ENCODE peak calls at places on chromosomes 13 and 19, in nine cellular contexts. O is HL-60, Y is HCT116, C is A549, F is Panc1, U is GM23338, S is K562, X is SK-N-SH, D is GM12878. Q is an unnamed sample.

GRCh38 chr13:50053844-50054243 is 38.6 kb downstream of the KCNRG start:
- DNase-seq in F (no peak), U (no peak), C (no peak), Y (no peak), S (no peak), X (no peak), O (no peak), D (no peak), Q (no peak)

GRCh38 chr19:33193864-33194362 is at the start of gene LRP3:
- DNase-seq in F (no peak), C (peak), X (peak), S (peak), O (no peak), U (peak), D (no peak), Y (no peak), Q (no peak)

GRCh38 chr19:15463865-15464371 is 426 bp downstream of the RASAL3 start:
- DNase-seq in X (no peak), O (peak), U (peak), D (no peak), C (no peak), Y (no peak), F (no peak), S (no peak), Q (no peak)

GRCh38 chr19:41927810-41928192 is 448 bp downstream of the ERFL start:
- DNase-seq in U (peak), D (no peak), O (no peak), S (peak), Y (no peak), C (no peak), F (no peak), X (peak), Q (no peak)

GRCh38 chr13:33717775-33718174 is 100.2 kb upstream of the RFC3 start:
- DNase-seq in C (no peak), F (no peak), S (no peak), D (no peak), Y (no peak), O (no peak), X (no peak), U (no peak), Q (no peak)

GRCh38 chr13:111640476-111640875 is 320.0 kb downstream of the TEX29 start:
- DNase-seq in O (no peak), S (no peak), D (no peak), Y (no peak), C (no peak), U (no peak), F (no peak), X (no peak), Q (no peak)

GRCh38 chr19:6402834-6403608 is 10.1 kb upstream of the GTF2F1 start:
- DNase-seq in S (peak), D (no peak), X (no peak), C (no peak), F (no peak), Y (no peak), U (peak), O (no peak), Q (peak)

GRCh38 chr19:16442386-16443276 is 29.1 kb downstream of the EPS15L1 start:
- DNase-seq in X (no peak), D (no peak), S (peak), F (no peak), C (no peak), U (no peak), Y (no peak), O (no peak), Q (no peak)

GRCh38 chr19:41540041-41540695 is 35.8 kb upstream of the CEACAM21 start:
- DNase-seq in O (no peak), F (no peak), D (no peak), U (no peak), Y (no peak), S (no peak), C (no peak), X (no peak), Q (no peak)

GRCh38 chr13:26785845-26786630 is 25.5 kb upstream of the GPR12 start:
- DNase-seq in D (no peak), S (no peak), U (peak), C (no peak), O (no peak), Y (no peak), F (no peak), X (no peak), Q (no peak)

GRCh38 chr13:42656136-42656535 is 82.2 kb downstream of the TNFSF11 start:
- DNase-seq in S (no peak), U (peak), D (no peak), Y (no peak), F (no peak), X (no peak), O (no peak), C (no peak), Q (no peak)

GRCh38 chr13:108780706-108781105 is 151.3 kb downstream of the MYO16 start:
- DNase-seq in D (no peak), O (no peak), S (no peak), Y (no peak), C (no peak), U (no peak), F (no peak), X (no peak), Q (no peak)

GRCh38 chr19:40721936-40722661 is 5.2 kb downstream of the ITPKC start:
- DNase-seq in S (no peak), F (no peak), O (no peak), D (no peak), X (no peak), C (no peak), Y (no peak), U (no peak), Q (no peak)

GRCh38 chr13:25625361-25625760 is 253.6 kb downstream of the ATP8A2 start:
- DNase-seq in S (no peak), X (no peak), F (no peak), Y (no peak), O (no peak), D (no peak), C (no peak), U (no peak), Q (no peak)

GRCh38 chr19:40433391-40434216 is 7.8 kb upstream of the SERTAD1 start:
- DNase-seq in C (peak), F (no peak), X (peak), D (no peak), O (peak), Y (no peak), U (peak), S (peak), Q (peak)

GRCh38 chr19:11105014-11105636 is 15.9 kb downstream of the LDLR start:
- DNase-seq in Y (no peak), S (no peak), U (no peak), F (no peak), C (no peak), D (no peak), X (no peak), O (no peak), Q (no peak)

GRCh38 chr13:99087954-99088491 is 110.2 kb upstream of the DOCK9 start:
- DNase-seq in Y (no peak), X (peak), D (no peak), C (no peak), S (no peak), U (peak), O (no peak), F (no peak), Q (no peak)

GRCh38 chr19:44908836-44909201 is 3.2 kb downstream of the APOE start:
- DNase-seq in C (no peak), U (no peak), D (no peak), O (no peak), X (peak), Y (no peak), F (no peak), S (no peak), Q (no peak)

GRCh38 chr13:74316531-74316930 is 182.3 kb upstream of the KLF12 start:
- DNase-seq in S (no peak), X (no peak), F (no peak), D (no peak), U (no peak), O (no peak), C (no peak), Y (no peak), Q (no peak)

GRCh38 chr13:99992376-99992775 is 10.8 kb downstream of the ZIC2 start:
- DNase-seq in C (no peak), S (no peak), Y (no peak), D (no peak), O (no peak), F (no peak), X (no peak), U (no peak), Q (no peak)

GRCh38 chr19:12784871-12785430 is 6.3 kb upstream of the JUNB start:
- DNase-seq in U (no peak), Y (no peak), O (no peak), F (no peak), C (peak), X (peak), S (no peak), D (no peak), Q (no peak)

GRCh38 chr19:42140125-42140754 is 8.0 kb upstream of the POU2F2 start:
- DNase-seq in Y (no peak), X (no peak), S (peak), U (peak), C (peak), D (no peak), F (no peak), O (peak), Q (peak)

GRCh38 chr19:5448374-5448773 is 6.8 kb upstream of the ZNRF4 start:
- DNase-seq in U (no peak), X (no peak), F (no peak), S (no peak), D (no peak), Y (no peak), C (no peak), O (no peak), Q (no peak)

GRCh38 chr13:96141032-96141431 is 51.1 kb downstream of the HS6ST3 start:
- DNase-seq in O (no peak), F (peak), D (no peak), Y (no peak), C (peak), U (peak), X (no peak), S (no peak), Q (peak)

GRCh38 chr19:33868821-33869412 is 72.2 kb downstream of the KCTD15 start:
- DNase-seq in X (peak), O (no peak), C (no peak), D (no peak), Y (no peak), U (peak), S (no peak), F (no peak), Q (no peak)

GRCh38 chr13:76723551-76724232 is 162.5 kb downstream of the KCTD12 start:
- DNase-seq in O (peak), F (no peak), U (peak), Y (no peak), S (no peak), X (no peak), C (no peak), D (no peak), Q (no peak)

GRCh38 chr19:15563325-15563794 is 51.7 kb upstream of the CYP4F8 start:
- DNase-seq in F (no peak), S (peak), Y (no peak), D (no peak), U (no peak), O (no peak), X (peak), C (no peak), Q (peak)

GRCh38 chr13:114111577-114111976 is 20.8 kb downstream of the RASA3 start:
- DNase-seq in O (no peak), C (no peak), S (no peak), Y (no peak), X (no peak), U (no peak), F (no peak), D (no peak), Q (no peak)

GRCh38 chr13:101144808-101145419 is 271.4 kb downstream of the NALCN start:
- DNase-seq in C (peak), F (no peak), Y (peak), D (peak), S (peak), X (peak), O (peak), U (peak), Q (peak)

GRCh38 chr13:99374994-99375805 is 68.0 kb upstream of the GPR183 start:
- DNase-seq in D (no peak), C (no peak), Y (no peak), X (no peak), U (no peak), O (no peak), S (no peak), F (no peak), Q (no peak)

GRCh38 chr13:26601669-26602068 is 44.2 kb downstream of the WASF3 start:
- DNase-seq in D (peak), S (no peak), X (peak), U (no peak), C (no peak), Y (no peak), F (no peak), O (peak), Q (no peak)

GRCh38 chr13:60509601-60510386 is 112.8 kb downstream of the TDRD3 start:
- DNase-seq in U (no peak), O (no peak), C (no peak), F (no peak), D (no peak), Y (no peak), S (no peak), X (no peak), Q (no peak)

DNA sequence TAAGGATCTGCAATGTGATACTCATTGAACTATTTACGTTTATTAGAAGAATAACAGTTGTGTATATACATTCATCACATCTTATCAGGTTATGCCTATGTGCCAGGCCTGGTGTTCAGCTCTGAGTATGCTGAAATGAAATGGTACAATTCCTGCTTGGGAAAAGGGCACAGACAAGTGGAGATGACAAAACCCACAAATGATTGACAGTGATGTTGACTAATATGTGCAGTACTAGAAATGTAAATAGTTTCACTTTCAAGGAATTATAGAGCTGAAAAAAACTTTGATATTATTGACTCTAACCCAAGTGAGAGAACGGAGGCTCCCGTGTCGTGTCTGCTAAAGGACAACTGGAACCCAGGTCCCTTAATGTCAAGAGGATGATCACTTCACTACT is 386.8 kb upstream of the DACH1 start:
- DNase-seq in Y (no peak), S (no peak), F (no peak), C (no peak), X (no peak), O (no peak), D (no peak), U (no peak), Q (no peak)
- TF ChIP-seq REST in Y (no peak), S (no peak), F (no peak), C (no peak), X (no peak), O (no peak), D (no peak), U (no peak), Q (no peak)

GRCh38 chr13:110559429-110559943 is 2.0 kb downstream of the RAB20 start:
- DNase-seq in S (no peak), U (no peak), C (no peak), X (no peak), D (no peak), O (no peak), Y (no peak), F (no peak), Q (no peak)
- TF ChIP-seq REST in S (no peak), U (no peak), C (no peak), X (no peak), D (no peak), O (no peak), Y (no peak), F (peak), Q (no peak)

GRCh38 chr13:36417328-36417727 is 15.0 kb upstream of the CCNA1 start:
- DNase-seq in U (no peak), F (no peak), C (no peak), S (no peak), X (no peak), D (no peak), O (no peak), Y (no peak), Q (no peak)

GRCh38 chr13:36418022-36418805 is 14.1 kb upstream of the CCNA1 start:
- DNase-seq in D (peak), Y (no peak), U (peak), C (no peak), O (peak), S (no peak), F (no peak), X (no peak), Q (no peak)

GRCh38 chr13:36414461-36414860 is 17.8 kb upstream of the CCNA1 start:
- DNase-seq in C (no peak), D (no peak), F (no peak), S (no peak), Y (no peak), O (no peak), X (no peak), U (no peak), Q (no peak)

GRCh38 chr13:36412736-36413135 is 19.6 kb upstream of the CCNA1 start:
- DNase-seq in Y (no peak), F (no peak), U (no peak), O (no peak), D (no peak), S (no peak), X (no peak), C (no peak), Q (no peak)

GRCh38 chr13:36413161-36413560 is 19.1 kb upstream of the CCNA1 start:
- DNase-seq in S (no peak), C (no peak), U (no peak), F (no peak), X (no peak), D (no peak), Y (no peak), O (no peak), Q (no peak)
- TF ChIP-seq REST in S (no peak), C (no peak), U (no peak), F (no peak), X (no peak), D (no peak), Y (no peak), O (no peak), Q (no peak)

DNA sequence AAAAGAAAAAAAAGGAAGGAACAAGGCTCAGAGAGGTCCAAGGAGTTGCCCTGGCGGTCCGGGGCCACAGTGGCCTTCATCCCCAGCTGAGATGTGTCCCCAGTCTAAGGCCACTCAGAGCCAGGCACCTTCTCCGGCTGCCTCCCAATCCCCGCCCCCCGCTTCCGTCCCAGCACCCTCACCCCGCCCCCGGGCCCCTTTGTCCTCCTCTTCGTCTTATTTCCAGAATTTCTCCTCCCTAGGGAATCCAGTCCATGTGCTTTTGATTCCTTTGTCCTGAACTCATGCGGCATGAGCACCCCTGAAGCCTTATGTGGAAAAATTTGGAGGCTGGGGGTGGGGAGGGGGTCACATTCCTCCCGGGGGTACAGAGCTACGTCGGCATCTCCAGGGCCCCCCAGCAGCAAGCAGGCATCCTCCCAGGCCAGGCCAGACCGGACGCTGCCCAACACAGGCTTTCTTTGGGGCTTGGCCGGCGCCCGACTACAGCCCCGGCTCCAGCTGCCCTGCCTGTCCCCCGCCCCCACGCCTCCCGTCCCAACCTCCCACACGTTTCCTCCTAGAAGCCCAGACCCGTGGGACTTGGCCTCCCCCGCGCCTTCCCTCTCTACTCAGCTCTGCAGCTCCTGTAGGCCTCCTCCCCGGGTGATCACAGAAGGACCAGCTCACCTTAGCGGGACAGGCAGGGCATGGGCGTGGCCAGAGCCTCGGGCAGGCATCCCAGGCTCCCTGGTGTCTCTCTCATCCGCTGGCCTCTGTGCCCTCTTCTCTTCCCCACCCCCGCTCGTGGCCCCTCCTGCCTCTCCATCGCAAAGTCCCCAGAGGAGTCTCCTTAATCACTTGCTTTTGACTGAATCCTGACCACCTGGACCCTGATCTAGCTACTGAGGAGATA is 17.8 kb upstream of the ADGRE5 start:
- DNase-seq in S (peak), D (no peak), C (peak), F (no peak), X (peak), Y (peak), U (peak), O (peak), Q (peak)
- TF ChIP-seq REST in S (no peak), D (no peak), C (no peak), F (no peak), X (no peak), Y (no peak), U (no peak), O (no peak), Q (no peak)

DNA sequence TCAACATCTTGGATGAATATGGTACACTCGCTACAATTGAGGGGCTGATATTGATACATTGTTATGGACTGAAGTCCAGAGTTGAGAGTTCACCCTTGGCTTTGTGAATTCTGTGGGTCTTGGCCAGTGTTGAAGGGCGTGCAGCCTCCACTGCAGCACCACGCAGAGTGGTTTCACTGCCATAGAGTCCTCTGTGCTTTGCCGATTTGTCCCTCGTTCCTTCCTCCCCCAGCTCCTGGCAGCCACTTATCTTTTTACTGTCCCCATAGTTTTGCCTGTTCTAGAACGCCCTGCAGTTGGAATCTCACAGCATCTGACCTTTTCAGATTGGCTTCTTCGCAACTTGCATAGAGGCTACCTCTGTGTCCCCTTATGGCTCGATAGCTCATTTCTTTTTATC is 57.3 kb upstream of the IRS2 start:
- DNase-seq in X (no peak), D (no peak), O (no peak), C (no peak), Y (no peak), F (no peak), U (no peak), S (no peak), Q (no peak)
- TF ChIP-seq REST in X (no peak), D (no peak), O (no peak), C (no peak), Y (no peak), F (no peak), U (no peak), S (no peak), Q (no peak)